ENCODE peak calls at places on chromosomes 16 and 17, in six cellular contexts. S is anterior cingulate cortex, N is choroid plexus epithelial cell, R is kidney glomerular epithelial cell, I is PC-3, O is A549. Y is an unnamed sample.

GRCh38 chr16:11533588-11533987 is 53.1 kb downstream of the LITAF start:
- DNase-seq in N (no peak), S (no peak), R (no peak), O (no peak), I (no peak), Y (no peak)

GRCh38 chr17:64297467-64298088 is 34.5 kb upstream of the TEX2 start:
- DNase-seq in N (no peak), R (no peak), O (no peak), S (no peak), I (no peak), Y (no peak)

GRCh38 chr16:3480901-3481695 is 14.2 kb downstream of the C16orf90 start:
- DNase-seq in R (no peak), S (no peak), O (no peak), N (no peak), I (no peak), Y (no peak)

GRCh38 chr17:5943991-5944390 is 126.2 kb upstream of the WSCD1 start:
- DNase-seq in O (no peak), R (no peak), S (no peak), I (no peak), N (no peak), Y (no peak)

GRCh38 chr17:77456951-77457548 is 316.3 kb downstream of the SEC14L1 start:
- DNase-seq in O (no peak), I (no peak), S (no peak), N (no peak), R (no peak), Y (no peak)

GRCh38 chr16:65837431-65837986 is 529.0 kb upstream of the CDH5 start:
- DNase-seq in I (no peak), S (no peak), O (no peak), N (no peak), R (no peak), Y (no peak)

GRCh38 chr17:3647769-3648540 is 11.4 kb downstream of the CTNS start:
- DNase-seq in N (peak; percentile 81), R (peak; percentile 28), I (peak; percentile 58), O (peak; percentile 80), S (peak; percentile 78), Y (peak; percentile 22)

GRCh38 chr17:4908301-4908700 is 5.4 kb upstream of the CHRNE start:
- DNase-seq in I (no peak), N (peak; percentile 31), S (no peak), R (no peak), O (no peak), Y (no peak)

GRCh38 chr17:78022425-78022824 is 63.9 kb downstream of the TNRC6C start:
- DNase-seq in N (no peak), I (no peak), S (no peak), O (no peak), R (no peak), Y (no peak)

GRCh38 chr16:69644790-69645189 is 79.0 kb downstream of the NFAT5 start:
- DNase-seq in S (no peak), N (peak; percentile 38), O (no peak), I (no peak), R (no peak), Y (no peak)

GRCh38 chr17:44323359-44324091 is 1.1 kb downstream of the SLC25A39 start:
- DNase-seq in R (no peak), O (no peak), S (no peak), N (no peak), I (no peak), Y (no peak)

GRCh38 chr17:292531-293382 is 59.9 kb downstream of the RPH3AL start:
- DNase-seq in N (no peak), I (no peak), S (no peak), R (no peak), O (no peak), Y (no peak)

GRCh38 chr17:81204578-81204977 is 18.2 kb downstream of the CEP131 start:
- DNase-seq in I (no peak), N (no peak), R (no peak), S (no peak), O (no peak), Y (no peak)

GRCh38 chr16:31876955-31877828 is 3.6 kb downstream of the ZNF267 start:
- DNase-seq in R (peak; percentile 93), N (peak; percentile 95), I (peak; percentile 80), S (no peak), O (peak; percentile 46), Y (peak; percentile 93)

GRCh38 chr17:51000835-51001638 is 119.6 kb downstream of the SPAG9 start:
- DNase-seq in S (no peak), R (peak; percentile 68), I (peak; percentile 86), O (peak; percentile 78), N (peak; percentile 90), Y (peak; percentile 57)

GRCh38 chr16:49652441-49653175 is 203.3 kb downstream of the ZNF423 start:
- DNase-seq in N (peak; percentile 90), R (peak; percentile 88), I (no peak), S (no peak), O (no peak), Y (no peak)

GRCh38 chr17:58344047-58344790 is 7.8 kb downstream of the SUPT4H1 start:
- DNase-seq in O (no peak), R (no peak), I (no peak), N (peak; percentile 48), S (peak; percentile 37), Y (peak; percentile 43)

GRCh38 chr16:56682703-56683397 is 580 bp downstream of the MT1X start:
- DNase-seq in S (no peak), O (no peak), R (no peak), N (no peak), I (no peak), Y (no peak)

GRCh38 chr17:41592601-41593305 is 6.1 kb upstream of the KRT14 start:
- DNase-seq in N (no peak), S (no peak), R (no peak), O (no peak), I (no peak), Y (no peak)

GRCh38 chr17:39144414-39144813 is 7.0 kb downstream of the PLXDC1 start:
- DNase-seq in N (peak; percentile 60), O (no peak), I (peak; percentile 22), S (peak; percentile 40), R (no peak), Y (no peak)

GRCh38 chr17:57918017-57918895 is 37.0 kb downstream of the CUEDC1 start:
- DNase-seq in I (peak; percentile 95), N (peak; percentile 61), S (no peak), O (no peak), R (no peak), Y (no peak)

GRCh38 chr16:71762186-71762585 is 37.7 kb upstream of the PHLPP2 start:
- DNase-seq in S (no peak), N (peak; percentile 15), I (no peak), O (no peak), R (no peak), Y (no peak)

GRCh38 chr17:61474235-61474927 is 22.2 kb downstream of the TBX4 start:
- DNase-seq in R (no peak), I (peak; percentile 85), N (no peak), O (no peak), S (no peak), Y (no peak)

GRCh38 chr16:31216552-31217530 is at the start of gene PYDC1:
- DNase-seq in O (no peak), R (no peak), N (no peak), S (no peak), I (no peak), Y (no peak)

GRCh38 chr16:82259731-82260130 is 89.7 kb upstream of the MPHOSPH6 start:
- DNase-seq in N (no peak), O (no peak), I (no peak), R (no peak), S (no peak), Y (no peak)

GRCh38 chr17:39328815-39329214 is 72.6 kb downstream of the FBXL20 start:
- DNase-seq in S (no peak), N (no peak), O (no peak), I (no peak), R (no peak), Y (no peak)

GRCh38 chr17:37671028-37671812 is 28.0 kb upstream of the DDX52 start:
- DNase-seq in O (no peak), R (no peak), S (no peak), N (no peak), I (no peak), Y (no peak)

GRCh38 chr17:45129940-45130639 is 2.2 kb downstream of the PLCD3 start:
- DNase-seq in O (peak; percentile 67), S (no peak), N (no peak), I (peak; percentile 59), R (no peak), Y (peak; percentile 77)

GRCh38 chr16:66159987-66160386 is 206.5 kb upstream of the CDH5 start:
- DNase-seq in N (peak; percentile 44), S (no peak), I (peak; percentile 1), O (no peak), R (no peak), Y (no peak)

GRCh38 chr17:61250335-61250890 is 149.2 kb upstream of the TBX2 start:
- DNase-seq in N (peak; percentile 73), R (peak; percentile 38), O (peak; percentile 35), I (peak; percentile 30), S (no peak), Y (no peak)

GRCh38 chr17:68540981-68541380 is 28.8 kb downstream of the PRKAR1A start:
- DNase-seq in O (no peak), N (no peak), R (no peak), I (no peak), S (no peak), Y (no peak)

GRCh38 chr17:48453447-48453846 is 23.4 kb upstream of the SKAP1 start:
- DNase-seq in O (no peak), R (no peak), N (no peak), S (no peak), I (no peak), Y (no peak)

GRCh38 chr17:20988896-20989295 is 53.9 kb downstream of the USP22 start:
- DNase-seq in S (no peak), O (no peak), R (no peak), I (no peak), N (no peak), Y (no peak)

GRCh38 chr16:66894948-66895696 is 14.8 kb downstream of the PDP2 start:
- DNase-seq in O (peak; percentile 78), N (peak; percentile 86), R (peak; percentile 68), I (peak; percentile 70), S (peak; percentile 83), Y (peak; percentile 70)

GRCh38 chr16:72425571-72426341 is 253.8 kb upstream of the PMFBP1 start:
- DNase-seq in N (no peak), R (no peak), I (no peak), O (no peak), S (peak; percentile 82), Y (no peak)

GRCh38 chr17:67546578-67547527 is 169.8 kb downstream of the PITPNC1 start:
- DNase-seq in I (no peak), O (peak; percentile 21), R (peak; percentile 47), N (peak; percentile 35), S (no peak), Y (no peak)